ENCODE peak calls at places on chromosomes 2 and 18, in eight cellular contexts. K is AG09309, T is GM23338, I is HFF-Myc, G is upper lobe of right lung, Z is brain microvascular endothelial cell, J is astrocyte, F is IMR-90. E is an unnamed sample.
A peak's percentile ranks its signal among the peaks of the same experiment; 100 is the strongest.

GRCh38 chr18:5510109-5510846 is 33.5 kb downstream of the EPB41L3 start:
- DNase-seq in K (no peak), T (no peak), I (peak; percentile 5), G (no peak), Z (peak; percentile 64), J (peak; percentile 54), F (peak; percentile 78), E (no peak)

GRCh38 chr2:63735931-63736820 is 105.5 kb upstream of the UGP2 start:
- DNase-seq in K (peak; percentile 61), T (no peak), I (peak; percentile 43), G (no peak), Z (peak; percentile 14), J (peak; percentile 64), F (peak; percentile 66), E (no peak)

GRCh38 chr18:58784601-58785137 is 80.0 kb upstream of the ZNF532 start:
- DNase-seq in K (no peak), T (peak; percentile 51), I (no peak), G (no peak), Z (no peak), J (peak; percentile 31), F (no peak), E (no peak)

GRCh38 chr2:237555560-237555959 is 10.8 kb upstream of the PRLH start:
- DNase-seq in K (no peak), T (no peak), I (no peak), G (no peak), Z (no peak), J (no peak), F (no peak), E (no peak)

GRCh38 chr2:182330451-182331325 is 96.1 kb downstream of the PDE1A start:
- DNase-seq in K (no peak), T (no peak), I (no peak), G (no peak), Z (peak; percentile 12), J (peak; percentile 23), F (peak; percentile 73), E (no peak)

GRCh38 chr18:48844271-48844670 is 106.5 kb downstream of the SMAD7 start:
- DNase-seq in K (no peak), T (no peak), I (no peak), G (peak; percentile 46), Z (no peak), J (no peak), F (no peak), E (no peak)

GRCh38 chr2:26772064-26773001 is 8.2 kb downstream of the SLC35F6 start:
- DNase-seq in K (no peak), T (no peak), I (no peak), G (peak; percentile 88), Z (peak; percentile 23), J (peak; percentile 18), F (peak; percentile 38), E (no peak)

GRCh38 chr2:96907405-96908041 is 37.6 kb upstream of the SEMA4C start:
- DNase-seq in K (no peak), T (peak; percentile 65), I (no peak), G (no peak), Z (no peak), J (peak; percentile 57), F (peak; percentile 24), E (no peak)

GRCh38 chr18:63758616-63759015 is 16.6 kb upstream of the SERPINB7 start:
- DNase-seq in K (no peak), T (no peak), I (no peak), G (no peak), Z (peak; percentile 26), J (peak; percentile 8), F (no peak), E (no peak)

GRCh38 chr2:218827701-218828476 is 3.7 kb downstream of the PRKAG3 start:
- DNase-seq in K (no peak), T (no peak), I (no peak), G (no peak), Z (no peak), J (no peak), F (no peak), E (no peak)

GRCh38 chr2:196963961-196964360 is 37.5 kb upstream of the PGAP1 start:
- DNase-seq in K (no peak), T (no peak), I (no peak), G (no peak), Z (no peak), J (no peak), F (no peak), E (no peak)

GRCh38 chr2:69390001-69390400 is 3.0 kb upstream of the GFPT1 start:
- DNase-seq in K (no peak), T (no peak), I (no peak), G (no peak), Z (no peak), J (no peak), F (no peak), E (no peak)

GRCh38 chr2:8004250-8004681 is 677.6 kb upstream of the ID2 start:
- DNase-seq in K (peak; percentile 96), T (no peak), I (peak; percentile 41), G (no peak), Z (peak; percentile 77), J (peak; percentile 69), F (peak; percentile 93), E (peak; percentile 73)

GRCh38 chr18:66640431-66640830 is 36.5 kb upstream of the CDH19 start:
- DNase-seq in K (no peak), T (no peak), I (no peak), G (no peak), Z (peak; percentile 58), J (peak; percentile 4), F (no peak), E (no peak)

GRCh38 chr2:230893338-230893737 is 28.6 kb downstream of the ITM2C start:
- DNase-seq in K (no peak), T (peak; percentile 36), I (no peak), G (peak; percentile 59), Z (no peak), J (no peak), F (no peak), E (no peak)

GRCh38 chr18:22813648-22814328 is 119.3 kb upstream of the RBBP8 start:
- DNase-seq in K (no peak), T (peak; percentile 56), I (no peak), G (no peak), Z (peak; percentile 31), J (peak; percentile 33), F (peak; percentile 65), E (no peak)

GRCh38 chr18:37671530-37671929 is 105.9 kb upstream of the CELF4 start:
- DNase-seq in K (no peak), T (no peak), I (no peak), G (no peak), Z (no peak), J (no peak), F (no peak), E (no peak)

GRCh38 chr18:31486165-31486564 is 11.8 kb upstream of the DSG2 start:
- DNase-seq in K (no peak), T (no peak), I (no peak), G (no peak), Z (no peak), J (peak; percentile 59), F (no peak), E (no peak)

GRCh38 chr2:12970861-12971260 is 254.1 kb downstream of the TRIB2 start:
- DNase-seq in K (peak; percentile 56), T (no peak), I (peak; percentile 44), G (no peak), Z (peak; percentile 68), J (peak; percentile 91), F (peak; percentile 58), E (peak; percentile 42)
- TF ChIP-seq CTCF in K (no peak), T (no peak), I (no peak), G (no peak), Z (no peak), J (no peak), F (no peak), E (no peak)

GRCh38 chr2:224084266-224084892 is 45.3 kb upstream of the SERPINE2 start:
- DNase-seq in K (no peak), T (no peak), I (no peak), G (no peak), Z (no peak), J (no peak), F (no peak), E (no peak)

GRCh38 chr2:224086226-224086911 is 47.3 kb upstream of the SERPINE2 start:
- DNase-seq in K (peak; percentile 96), T (no peak), I (peak; percentile 85), G (no peak), Z (peak; percentile 90), J (peak; percentile 91), F (peak; percentile 89), E (peak; percentile 73)

GRCh38 chr2:224083631-224084030 is 44.5 kb upstream of the SERPINE2 start:
- DNase-seq in K (no peak), T (no peak), I (no peak), G (no peak), Z (no peak), J (no peak), F (no peak), E (no peak)

GRCh38 chr2:224085811-224086210 is 46.7 kb upstream of the SERPINE2 start:
- DNase-seq in K (no peak), T (no peak), I (no peak), G (no peak), Z (no peak), J (no peak), F (no peak), E (no peak)

DNA sequence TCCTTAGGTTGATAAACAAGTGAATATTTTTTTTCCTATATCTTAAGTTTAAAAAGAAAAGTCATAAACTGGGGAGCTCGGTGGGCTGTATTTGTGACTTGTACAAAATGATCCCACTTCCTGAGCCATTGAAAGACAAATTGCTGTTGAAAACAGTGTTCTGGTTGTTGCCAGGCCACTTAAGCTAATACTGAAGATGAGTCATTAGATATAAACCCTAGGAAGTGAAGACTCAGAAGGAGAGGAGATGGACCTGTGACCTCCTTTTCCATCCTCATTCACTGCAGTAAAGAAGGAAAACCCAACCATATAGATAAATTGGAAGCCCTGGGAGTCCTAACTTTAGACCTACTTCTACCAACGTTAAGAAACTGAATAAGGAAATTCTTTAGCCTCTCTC is 46.2 kb upstream of the SERPINE2 start:
- DNase-seq in K (no peak), T (no peak), I (peak; percentile 51), G (no peak), Z (peak; percentile 71), J (peak; percentile 68), F (peak; percentile 75), E (no peak)
- H3K4me3 ChIP-seq in K (no peak overlapping the region), T (no peak overlapping the region), I (no peak overlapping the region), G (no peak overlapping the region), Z (no peak overlapping the region), J (no peak overlapping the region), F (no peak overlapping the region), E (no peak overlapping the region)

GRCh38 chr2:18742382-18742781 is 153.0 kb upstream of the NT5C1B start:
- DNase-seq in K (no peak), T (peak; percentile 29), I (no peak), G (no peak), Z (no peak), J (no peak), F (no peak), E (no peak)
- TF ChIP-seq CTCF in K (peak; percentile 8), T (peak; percentile 14), I (no peak), G (no peak), Z (peak; percentile 27), J (no peak), F (no peak), E (peak; percentile 24)

GRCh38 chr2:190150413-190150812 is 87.9 kb upstream of the MSTN start:
- DNase-seq in K (no peak), T (peak; percentile 13), I (no peak), G (no peak), Z (no peak), J (no peak), F (no peak), E (no peak)
- H3K4me3 ChIP-seq in K (no peak overlapping the region), T (no peak overlapping the region), I (no peak overlapping the region), G (no peak overlapping the region), Z (no peak overlapping the region), J (no peak overlapping the region), F (no peak overlapping the region), E (no peak overlapping the region)

GRCh38 chr2:117771969-117772630 is 42.4 kb upstream of the DDX18 start:
- DNase-seq in K (peak; percentile 5), T (peak; percentile 52), I (peak; percentile 29), G (no peak), Z (no peak), J (peak; percentile 4), F (peak; percentile 38), E (no peak)
- TF ChIP-seq CTCF in K (peak; percentile 16), T (peak; percentile 66), I (no peak), G (peak; percentile 40), Z (no peak), J (peak; percentile 44), F (peak; percentile 55), E (no peak)

E was measured in AG04449.